ENCODE peak calls at places on chromosomes 4 and X, in seven cellular contexts. O is SK-N-SH, I is K562, E is HCT116, F is GM12878, Z is HepG2, D is H1. V is an unnamed sample.
A peak's percentile ranks its signal among the peaks of the same experiment; 100 is the strongest.

GRCh38 chrX:9847071-9847470 is 60.8 kb downstream of the SHROOM2 start:
- DNase-seq in F (no peak), D (no peak), Z (peak; percentile 74), E (no peak), O (no peak), I (no peak), V (no peak)

GRCh38 chr4:95362906-95363578 is 185.7 kb downstream of the UNC5C start:
- DNase-seq in D (peak; percentile 55), O (peak; percentile 48), F (no peak), E (peak; percentile 32), Z (peak; percentile 14), I (peak; percentile 43), V (peak; percentile 19)

GRCh38 chr4:180449395-180449956 is 1793.7 kb upstream of the TENM3 start:
- DNase-seq in F (no peak), D (no peak), I (no peak), O (peak; percentile 53), Z (peak; percentile 46), E (peak; percentile 66), V (peak; percentile 62)

GRCh38 chr4:119103263-119103662 is 32.4 kb upstream of the MYOZ2 start:
- DNase-seq in O (no peak), D (no peak), Z (peak; percentile 31), E (peak; percentile 85), F (no peak), I (no peak), V (no peak)

GRCh38 chr4:169351860-169352259 is 81.1 kb upstream of the SH3RF1 start:
- DNase-seq in F (no peak), O (no peak), E (no peak), Z (no peak), I (no peak), D (no peak), V (peak; percentile 8)

GRCh38 chr4:153260152-153260551 is 55.9 kb downstream of the TRIM2 start:
- DNase-seq in I (no peak), O (no peak), Z (no peak), E (no peak), D (no peak), F (no peak), V (no peak)

GRCh38 chr4:87707279-87707918 is 57.3 kb downstream of the DMP1 start:
- DNase-seq in E (no peak), F (no peak), Z (no peak), I (no peak), O (no peak), D (no peak), V (no peak)

GRCh38 chrX:69293776-69294601 is 128.7 kb upstream of the PJA1 start:
- DNase-seq in E (no peak), Z (no peak), I (no peak), F (no peak), D (no peak), O (no peak), V (no peak)

GRCh38 chr4:157114671-157115070 is 38.7 kb downstream of the GLRB start:
- DNase-seq in O (no peak), Z (no peak), E (no peak), I (no peak), F (no peak), D (no peak), V (no peak)

GRCh38 chr4:144820115-144820514 is 174.2 kb downstream of the HHIP start:
- DNase-seq in D (no peak), E (no peak), Z (no peak), I (no peak), O (no peak), F (no peak), V (no peak)

GRCh38 chr4:74386159-74386558 is 21.2 kb downstream of the EREG start:
- DNase-seq in O (no peak), F (no peak), D (no peak), E (no peak), I (no peak), Z (no peak), V (no peak)

GRCh38 chrX:1387141-1387776 is 4.7 kb downstream of the SLC25A6 start:
- DNase-seq in E (no peak), Z (no peak), D (peak; percentile 43), O (peak; percentile 19), F (no peak), I (no peak), V (no peak)

GRCh38 chr4:139488442-139488841 is 34.5 kb downstream of the RAB33B start:
- DNase-seq in O (no peak), Z (no peak), E (no peak), D (no peak), I (no peak), F (no peak), V (no peak)

GRCh38 chr4:8221476-8221875 is 22.4 kb downstream of the SH3TC1 start:
- DNase-seq in I (no peak), Z (no peak), E (no peak), D (no peak), F (peak; percentile 46), O (peak; percentile 80), V (no peak)

GRCh38 chr4:37383579-37384229 is 139.2 kb downstream of the NWD2 start:
- DNase-seq in E (peak; percentile 36), O (peak; percentile 9), F (no peak), Z (peak; percentile 30), D (peak; percentile 52), I (peak; percentile 27), V (peak; percentile 68)

GRCh38 chr4:21991050-21991449 is 42.5 kb upstream of the KCNIP4 start:
- DNase-seq in I (no peak), F (no peak), E (no peak), D (no peak), O (no peak), Z (no peak), V (no peak)

GRCh38 chr4:188012546-188012945 is 17.0 kb downstream of the ZFP42 start:
- DNase-seq in E (no peak), O (no peak), I (no peak), Z (no peak), D (no peak), F (no peak), V (no peak)

GRCh38 chr4:188002751-188003150 is 7.2 kb downstream of the ZFP42 start:
- DNase-seq in I (no peak), E (no peak), F (no peak), Z (no peak), O (no peak), D (no peak), V (no peak)

GRCh38 chr4:188006285-188006848 is 10.8 kb downstream of the ZFP42 start:
- DNase-seq in O (no peak), F (no peak), Z (no peak), I (no peak), E (no peak), D (no peak), V (no peak)

GRCh38 chr4:188005561-188005960 is 10.0 kb downstream of the ZFP42 start:
- DNase-seq in F (no peak), I (no peak), O (no peak), E (no peak), Z (no peak), D (no peak), V (no peak)

GRCh38 chr4:188008377-188008776 is 12.8 kb downstream of the ZFP42 start:
- DNase-seq in F (no peak), E (no peak), O (no peak), I (no peak), Z (no peak), D (no peak), V (no peak)
- TF ChIP-seq JUND in F (no peak), E (no peak), O (no peak), I (no peak), Z (no peak), D (no peak), V (no peak)

DNA sequence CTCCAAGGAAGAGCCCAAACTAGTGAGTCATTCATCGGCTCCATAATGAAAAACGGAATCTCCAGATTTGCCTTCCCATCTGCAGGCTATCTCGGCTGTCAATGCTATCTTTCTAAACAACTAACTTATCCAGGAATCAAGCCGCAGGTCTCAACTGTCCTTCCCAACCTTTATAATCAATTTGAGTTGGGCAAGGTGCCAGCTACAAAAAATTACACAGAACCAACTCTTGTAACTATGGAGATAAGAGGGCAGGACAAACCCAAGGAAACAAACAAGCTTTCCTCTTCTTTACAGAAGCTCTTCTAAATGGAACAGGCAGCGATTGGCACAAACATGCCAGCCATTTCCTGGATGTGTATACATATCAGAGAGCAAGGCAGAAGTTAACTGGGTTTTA is 61.2 kb upstream of the RAI2 start:
- DNase-seq in I (no peak), D (no peak), O (peak; percentile 20), F (no peak), Z (no peak), E (no peak), V (no peak)
- TF ChIP-seq JUND in I (no peak), D (no peak), O (no peak), F (no peak), Z (no peak), E (no peak), V (no peak)

GRCh38 chrX:102651968-102652744 is 873 bp downstream of the GPRASP1 start:
- DNase-seq in O (peak; percentile 52), F (no peak), Z (no peak), I (no peak), D (peak; percentile 47), E (no peak), V (no peak)
- TF ChIP-seq JUND in O (no peak), F (no peak), Z (no peak), I (no peak), D (no peak), E (no peak), V (no peak)

GRCh38 chr4:77145806-77146425 is 11.1 kb upstream of the CCNG2 start:
- DNase-seq in I (no peak), O (no peak), Z (no peak), F (no peak), D (no peak), E (no peak), V (no peak)

GRCh38 chr4:77148081-77148480 is 8.9 kb upstream of the CCNG2 start:
- DNase-seq in Z (no peak), D (no peak), F (no peak), I (no peak), O (no peak), E (no peak), V (no peak)

GRCh38 chr4:77147400-77147782 is 9.6 kb upstream of the CCNG2 start:
- DNase-seq in F (no peak), D (no peak), E (no peak), O (no peak), Z (no peak), I (no peak), V (no peak)

GRCh38 chr4:77149789-77150188 is 7.2 kb upstream of the CCNG2 start:
- DNase-seq in O (no peak), E (no peak), I (no peak), F (no peak), D (no peak), Z (no peak), V (no peak)

DNA sequence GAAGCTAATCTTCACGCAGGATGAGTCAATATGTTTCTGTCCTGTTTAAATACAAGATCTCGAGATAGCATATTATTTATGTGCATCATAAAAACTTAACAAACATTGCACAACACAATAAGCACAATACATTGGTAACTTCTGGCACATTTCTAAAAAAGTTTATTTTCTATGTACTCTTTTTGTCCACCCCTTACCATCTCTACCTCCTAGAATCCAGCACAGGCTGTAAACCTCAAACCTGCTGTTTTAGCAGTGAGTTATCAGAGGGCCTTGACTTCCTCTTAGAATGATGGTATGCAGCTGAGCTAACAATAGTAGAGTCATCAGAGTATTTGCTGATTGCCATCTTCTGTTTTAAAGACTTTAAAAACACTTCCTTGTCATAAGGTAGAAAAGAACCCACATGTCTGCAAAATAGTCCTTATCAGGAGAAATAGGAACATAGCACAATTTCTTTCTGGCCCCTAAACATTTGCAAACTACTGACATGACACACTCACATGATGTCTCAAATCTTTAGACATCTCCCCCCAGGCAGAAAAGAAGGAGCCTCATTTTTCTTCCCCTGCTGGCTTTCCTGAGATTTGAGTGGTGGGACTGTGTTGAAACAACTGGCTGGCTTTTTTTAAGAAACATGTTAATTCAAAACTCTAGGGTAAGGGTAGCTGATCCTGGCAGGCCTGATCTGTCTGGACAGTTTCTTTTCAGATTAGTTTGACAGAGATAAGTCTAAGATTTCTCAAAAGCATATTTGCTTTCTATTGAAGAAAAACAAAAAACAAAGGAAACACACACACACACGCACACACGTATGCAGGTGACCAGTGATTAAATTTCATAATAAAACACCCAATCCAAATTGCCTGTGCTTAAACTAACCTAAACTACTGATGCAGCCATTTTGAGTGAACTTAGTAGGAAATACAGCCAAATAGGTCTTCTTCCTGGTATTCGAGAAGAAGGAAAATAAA is 10.3 kb upstream of the CCNG2 start:
- DNase-seq in I (no peak), D (no peak), O (no peak), Z (no peak), F (no peak), E (no peak), V (peak; percentile 80)
- TF ChIP-seq JUND in I (no peak), D (no peak), O (no peak), Z (no peak), F (no peak), E (no peak), V (peak; percentile 87)

V was measured in T47D.